ENCODE peak calls at places on chromosomes 16 and 17, in six cellular contexts. V is T-cell; W is fibroblast of mammary gland; Y is amniotic stem cell; M is effector CD4-positive, alpha-beta T cell; C is CD4-positive, alpha-beta T cell. J is an unnamed sample.
A peak's percentile ranks its signal among the peaks of the same experiment; 100 is the strongest.

GRCh38 chr16:2042171-2042570 is 5.5 kb downstream of the NTHL1 start:
- DNase-seq in V (no peak), W (no peak), Y (no peak), M (no peak), C (no peak), J (no peak)

GRCh38 chr16:68229431-68230175 is 6.3 kb downstream of the ESRP2 start:
- DNase-seq in V (no peak), W (peak; percentile 65), Y (peak; percentile 22), M (no peak), C (peak; percentile 46), J (peak; percentile 22)

GRCh38 chr17:38779965-38780752 is 19.2 kb downstream of the PIP4K2B start:
- DNase-seq in V (no peak), W (no peak), Y (no peak), M (no peak), C (no peak), J (no peak)

GRCh38 chr16:31216552-31217530 is at the start of gene PYDC1:
- DNase-seq in V (no peak), W (no peak), Y (no peak), M (no peak), C (no peak), J (no peak)

GRCh38 chr16:81495321-81496234 is 51.0 kb downstream of the CMIP start:
- DNase-seq in V (no peak), W (no peak), Y (no peak), M (no peak), C (no peak), J (no peak)

GRCh38 chr17:73199751-73200317 is 7.0 kb downstream of the COG1 start:
- DNase-seq in V (no peak), W (no peak), Y (no peak), M (no peak), C (no peak), J (no peak)

GRCh38 chr17:53896047-53896446 is 73.3 kb downstream of the KIF2B start:
- DNase-seq in V (no peak), W (no peak), Y (no peak), M (no peak), C (no peak), J (no peak)

GRCh38 chr17:56697190-56697589 is 103.7 kb downstream of the NOG start:
- DNase-seq in V (no peak), W (no peak), Y (no peak), M (no peak), C (no peak), J (no peak)

GRCh38 chr17:7041607-7042506 is 2.0 kb downstream of the SLC16A11 start:
- DNase-seq in V (no peak), W (no peak), Y (no peak), M (no peak), C (no peak), J (no peak)

GRCh38 chr17:74605361-74605760 is 13.3 kb upstream of the CD300LD start:
- DNase-seq in V (no peak), W (peak; percentile 77), Y (peak; percentile 14), M (no peak), C (no peak), J (no peak)

GRCh38 chr17:348692-349425 is 3.7 kb downstream of the RPH3AL start:
- DNase-seq in V (no peak), W (peak; percentile 13), Y (no peak), M (no peak), C (no peak), J (no peak)

GRCh38 chr16:86428729-86429472 is 81.4 kb upstream of the FOXF1 start:
- DNase-seq in V (no peak), W (no peak), Y (no peak), M (no peak), C (no peak), J (no peak)

GRCh38 chr17:37220609-37220953 is 155.2 kb upstream of the C17orf78 start:
- DNase-seq in V (peak; percentile 6), W (peak; percentile 34), Y (no peak), M (no peak), C (peak; percentile 5), J (no peak)

GRCh38 chr17:57404073-57404472 is 147.8 kb downstream of the MSI2 start:
- DNase-seq in V (no peak), W (no peak), Y (no peak), M (no peak), C (no peak), J (no peak)

GRCh38 chr17:1561420-1562177 is 993 bp downstream of the PITPNA start:
- DNase-seq in V (peak; percentile 36), W (no peak), Y (no peak), M (peak; percentile 16), C (peak; percentile 18), J (peak; percentile 24)

GRCh38 chr16:9970796-9971195 is 211.4 kb downstream of the GRIN2A start:
- DNase-seq in V (no peak), W (no peak), Y (no peak), M (no peak), C (no peak), J (no peak)

J was measured in T-helper 9 cell.